ENCODE peak calls at places on chromosomes 11 and 22, in four cellular contexts. V, B, R and C are unnamed samples. For H3K9me3, the result is how much of the 10 kb centered on the place peaks cover.

GRCh38 chr11:28701760-28702449 is 593.7 kb downstream of the METTL15 start:
- DNase-seq in V (no peak), B (no peak), R (no peak), C (no peak)

GRCh38 chr22:48709976-48710375 is 1117.7 kb downstream of the BRD1 start:
- DNase-seq in B (no peak), V (no peak), R (no peak), C (no peak)

GRCh38 chr11:121552160-121552559 is 99.4 kb upstream of the SORL1-AS1 start:
- DNase-seq in V (no peak), B (no peak), R (no peak), C (no peak)

GRCh38 chr11:34707462-34707840 is 86.6 kb downstream of the EHF start:
- DNase-seq in R (no peak), B (no peak), V (no peak), C (no peak)

GRCh38 chr11:111910637-111911562 is 670 bp downstream of the CRYAB start:
- DNase-seq in B (no peak), V (no peak), R (peak), C (no peak)

GRCh38 chr11:65524747-65525658 is at the start of gene SCYL1:
- DNase-seq in R (peak), B (no peak), V (no peak), C (peak)

GRCh38 chr11:117930668-117931330 is 1.6 kb upstream of the TMPRSS13 start:
- DNase-seq in R (no peak), B (no peak), V (no peak), C (no peak)

GRCh38 chr11:36233226-36233625 is 56.0 kb downstream of the COMMD9 start:
- DNase-seq in V (no peak), R (no peak), B (no peak), C (no peak)

GRCh38 chr22:41256254-41256897 is 15.6 kb upstream of the CHADL start:
- DNase-seq in B (no peak), R (no peak), V (no peak), C (no peak)

GRCh38 chr11:82858556-82859091 is 41.6 kb downstream of the PRCP start:
- DNase-seq in V (no peak), R (no peak), B (no peak), C (no peak)

GRCh38 chr11:58592760-58593472 is 14.1 kb downstream of the ZFP91 start:
- DNase-seq in R (no peak), V (no peak), B (no peak), C (no peak)

GRCh38 chr22:37631448-37632173 is 7.9 kb upstream of the SH3BP1 start:
- DNase-seq in V (no peak), B (peak), R (no peak), C (no peak)

GRCh38 chr11:102416974-102417373 is 35.6 kb downstream of the TMEM123 start:
- DNase-seq in B (no peak), R (no peak), V (no peak), C (no peak)

GRCh38 chr11:126318642-126319373 is 14.9 kb downstream of the DCPS start:
- DNase-seq in B (no peak), V (peak), R (no peak), C (peak)

GRCh38 chr22:37742374-37743092 is 45.7 kb downstream of the TRIOBP start:
- DNase-seq in R (peak), B (no peak), V (no peak), C (no peak)

GRCh38 chr22:28629420-28630184 is 50.0 kb downstream of the TTC28 start:
- DNase-seq in V (no peak), B (peak), R (peak), C (no peak)

GRCh38 chr22:38973289-38974169 is 8.6 kb upstream of the APOBEC3B start:
- DNase-seq in B (peak), R (peak), V (no peak), C (no peak)

GRCh38 chr22:24145446-24146189 is 35.7 kb upstream of the SUSD2 start:
- DNase-seq in V (no peak), B (no peak), R (peak), C (no peak)

GRCh38 chr22:25351631-25352293 is 132.3 kb downstream of the CRYBB2 start:
- DNase-seq in R (no peak), V (no peak), B (no peak), C (no peak)

GRCh38 chr11:79076526-79077115 is 364.2 kb downstream of the TENM4 start:
- DNase-seq in B (peak), V (no peak), R (peak), C (peak)

GRCh38 chr11:41895106-41895505 is 435.7 kb upstream of the LRRC4C start:
- DNase-seq in V (no peak), R (no peak), B (no peak), C (no peak)

GRCh38 chr11:42013656-42014201 is 554.3 kb upstream of the LRRC4C start:
- DNase-seq in V (no peak), B (no peak), R (no peak), C (no peak)

GRCh38 chr22:49763138-49763537 is 64.5 kb downstream of the BRD1 start:
- DNase-seq in B (no peak), V (no peak), R (no peak), C (no peak)

GRCh38 chr11:67271548-67272284 is 5.4 kb downstream of the GRK2 start:
- DNase-seq in B (no peak), R (no peak), V (peak), C (no peak)

GRCh38 chr22:27198518-27199035 is 541.2 kb downstream of the MIAT start:
- DNase-seq in B (no peak), V (no peak), R (no peak), C (no peak)

GRCh38 chr22:44382461-44383038 is 69.8 kb upstream of the SHISAL1 start:
- DNase-seq in V (no peak), R (no peak), B (peak), C (no peak)

GRCh38 chr11:87092159-87092558 is 54.4 kb downstream of the TMEM135 start:
- DNase-seq in V (no peak), B (no peak), R (peak), C (no peak)

GRCh38 chr22:25482868-25483639 is 81.4 kb upstream of the GRK3 start:
- DNase-seq in B (no peak), R (no peak), V (no peak), C (no peak)

GRCh38 chr22:42262964-42263363 is 7.5 kb downstream of the TCF20 start:
- DNase-seq in R (peak), V (peak), B (no peak), C (no peak)

GRCh38 chr11:65645710-65646109 is 7.8 kb downstream of the SIPA1 start:
- DNase-seq in R (no peak), B (no peak), V (no peak), C (no peak)

GRCh38 chr11:7609015-7609414 is 64.3 kb downstream of the CYB5R2 start:
- DNase-seq in V (no peak), B (no peak), R (no peak), C (no peak)

GRCh38 chr11:126048198-126048597 is 14.5 kb downstream of the CDON start:
- DNase-seq in V (no peak), R (no peak), B (no peak), C (no peak)

GRCh38 chr11:38252620-38253019 is 1654.6 kb upstream of the RAG2 start:
- DNase-seq in B (no peak), R (no peak), V (no peak), C (no peak)

GRCh38 chr11:73477518-73477917 is 101.3 kb downstream of the RELT start:
- DNase-seq in R (no peak), B (no peak), V (no peak), C (no peak)

GRCh38 chr22:45208993-45209838 is 31.5 kb downstream of the KIAA0930 start:
- DNase-seq in V (no peak), R (peak), B (no peak), C (peak)

DNA sequence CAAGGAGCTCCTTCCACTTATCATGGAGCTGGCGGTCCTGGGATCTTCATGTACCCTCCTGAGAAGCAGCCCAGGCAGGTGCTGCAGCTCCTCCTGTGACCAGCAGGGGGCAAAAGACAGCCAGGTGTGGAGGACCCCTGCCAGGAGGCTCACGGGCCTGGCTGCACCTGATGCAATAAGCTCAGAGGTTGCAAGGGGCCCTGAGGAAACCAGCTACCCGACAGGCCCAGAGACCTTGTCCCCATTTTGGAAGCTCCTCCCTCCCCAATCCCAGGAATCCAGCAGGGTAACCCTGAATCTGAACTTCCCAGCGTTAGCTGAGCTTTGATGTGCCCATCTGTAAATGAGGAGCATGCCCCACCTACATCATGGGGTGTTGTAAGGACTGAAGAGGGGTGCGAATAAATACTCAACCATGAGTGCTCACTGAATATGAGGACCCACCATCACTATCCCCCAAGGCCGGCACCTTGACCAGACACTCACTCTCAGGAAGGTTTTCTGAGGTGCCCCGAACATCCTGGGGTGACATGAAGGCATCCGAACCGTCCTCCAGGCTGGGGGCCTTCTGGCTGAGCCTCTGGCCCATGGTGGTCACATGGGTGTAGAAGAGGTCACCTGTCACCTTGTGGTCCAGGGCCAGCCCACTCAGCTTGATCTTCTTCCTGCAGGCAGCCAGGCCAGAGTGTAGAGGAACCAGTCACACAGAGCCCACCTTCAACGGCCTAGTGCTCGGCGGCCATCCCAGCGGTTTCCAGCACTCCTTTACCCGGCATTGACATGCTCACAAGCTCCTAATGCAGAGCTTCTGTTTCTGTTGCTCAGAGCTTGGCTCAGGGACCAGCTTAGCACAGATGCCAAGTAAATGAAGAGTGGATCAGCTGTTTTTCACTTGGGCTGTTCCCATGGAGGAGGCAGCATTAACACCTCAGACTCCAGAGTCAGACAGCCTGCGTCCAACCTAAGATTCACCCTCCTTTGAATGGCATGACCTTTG is 21.7 kb downstream of the SLC43A1 start:
- DNase-seq in B (peak), V (no peak), R (peak), C (peak)
- TF ChIP-seq FOXM1 in B (no peak), V (no peak), R (no peak), C (no peak)

DNA sequence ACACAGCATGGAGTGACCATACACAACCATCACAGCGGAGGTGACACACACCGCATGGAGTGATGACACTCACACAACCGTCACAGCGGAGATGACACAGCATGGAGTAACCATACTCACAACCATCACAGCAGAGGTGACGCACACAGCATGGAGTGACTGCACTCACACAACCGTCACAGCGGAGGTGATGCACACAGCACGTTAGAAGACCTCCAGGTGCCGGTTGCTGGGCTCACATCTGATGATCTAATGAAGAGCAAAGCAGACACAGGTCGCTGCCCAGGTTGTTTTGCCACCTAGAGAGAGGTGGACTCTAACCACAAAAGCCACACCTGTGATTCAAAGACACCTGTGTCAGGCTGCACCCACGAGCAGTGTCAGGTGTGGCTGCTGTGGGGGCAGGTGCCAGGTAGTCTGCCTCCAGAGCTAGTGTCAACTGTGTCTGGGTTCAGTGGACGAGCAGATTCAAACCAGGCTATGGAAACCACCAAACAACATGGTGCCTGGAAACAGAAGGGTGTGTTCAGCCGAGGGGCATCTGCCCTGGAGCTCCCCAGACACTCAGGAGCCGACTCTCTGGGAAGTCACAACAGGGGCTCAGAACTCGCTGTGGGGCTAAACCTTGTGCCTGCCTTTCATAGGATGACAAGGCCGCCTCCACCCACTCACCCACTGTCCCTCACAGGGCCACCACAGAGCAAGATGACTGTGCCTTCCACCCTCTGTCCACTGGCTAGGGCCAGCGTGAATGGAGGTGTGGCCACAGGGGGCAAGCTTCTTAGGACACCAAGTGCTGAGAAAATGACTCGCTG is 608.2 kb downstream of the TBC1D22A start:
- DNase-seq in R (no peak), B (no peak), V (no peak), C (peak)
- H3K9me3 ChIP-seq in R (under half), B (under half), V (under half), C (under half)

GRCh38 chr11:109511598-109511997 is 89.6 kb downstream of the C11orf87 start:
- DNase-seq in B (no peak), V (no peak), R (no peak), C (no peak)

GRCh38 chr11:109512249-109512648 is 90.3 kb downstream of the C11orf87 start:
- DNase-seq in V (no peak), B (no peak), R (no peak), C (no peak)

GRCh38 chr11:109508943-109509342 is 87.0 kb downstream of the C11orf87 start:
- DNase-seq in B (no peak), R (no peak), V (no peak), C (no peak)

GRCh38 chr11:109512680-109513079 is 90.7 kb downstream of the C11orf87 start:
- DNase-seq in B (no peak), R (no peak), V (no peak), C (no peak)

GRCh38 chr11:109508185-109508584 is 86.2 kb downstream of the C11orf87 start:
- DNase-seq in V (no peak), B (no peak), R (no peak), C (peak)
- TF ChIP-seq CHD2 in V (no peak), B (no peak), R (no peak), C (peak)

GRCh38 chr11:132244871-132245557 is 874.6 kb downstream of the NTM start:
- DNase-seq in R (no peak), B (no peak), V (no peak), C (no peak)
- TF ChIP-seq FOXM1 in R (no peak), B (no peak), V (no peak), C (no peak)

GRCh38 chr11:99932684-99933083 is 754.4 kb upstream of the ARHGAP42 start:
- DNase-seq in R (no peak), V (no peak), B (no peak), C (no peak)
- H3K9me3 ChIP-seq in R (under half), V (under half), B (under half), C (under half)

GRCh38 chr11:128595221-128595620 is 7.9 kb upstream of the ETS1 start:
- DNase-seq in R (no peak), B (no peak), V (no peak), C (no peak)
- TF ChIP-seq CHD2 in R (no peak), B (no peak), V (no peak), C (no peak)

DNA sequence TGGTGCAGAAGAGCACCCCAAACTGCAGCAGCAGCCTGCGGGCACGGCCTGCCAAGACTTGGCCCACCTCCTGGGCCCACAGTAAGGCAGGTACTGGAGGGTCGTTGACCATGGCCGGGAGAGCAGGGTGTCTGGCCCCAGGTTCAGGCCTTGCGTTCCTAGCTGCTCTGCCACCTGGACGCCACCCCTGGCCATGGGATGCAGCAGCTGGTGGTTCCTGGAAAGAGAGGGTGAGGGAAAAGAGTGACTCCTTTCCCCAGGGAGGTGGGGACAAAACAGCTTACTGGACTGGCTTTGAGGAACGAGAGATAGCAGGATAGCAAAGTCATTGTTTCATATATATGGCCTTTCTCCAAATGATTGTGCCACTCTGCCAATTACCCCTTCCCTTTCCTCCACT is 1.8 kb downstream of the BSCL2 start:
- DNase-seq in R (no peak), V (no peak), B (no peak), C (peak)
- TF ChIP-seq FOXM1 in R (no peak), V (no peak), B (no peak), C (no peak)

GRCh38 chr22:22834783-22835182 is 52.8 kb upstream of the IGLL5 start:
- DNase-seq in R (no peak), V (no peak), B (no peak), C (no peak)
- H3K9me3 ChIP-seq in R (under half), V (under half), B (under half), C (under half)

GRCh38 chr11:63896071-63896470 is 20.9 kb downstream of the RCOR2 start:
- DNase-seq in B (no peak), V (no peak), R (peak), C (no peak)
- TF ChIP-seq CHD2 in B (no peak), V (no peak), R (no peak), C (no peak)